ENCODE peak calls at places on chromosomes 12 and 14, in four cellular contexts. Y is HTR-8/SVneo, W is DND-41, C is ACHN. R is an unnamed sample.

GRCh38 chr14:30143617-30144016 is 216.0 kb upstream of the PRKD1 start:
- DNase-seq in Y (no peak), W (no peak), C (no peak), R (peak; percentile 6)

GRCh38 chr14:50725761-50726160 is 57.7 kb upstream of the SAV1 start:
- DNase-seq in Y (no peak), W (no peak), C (no peak), R (no peak)

GRCh38 chr12:77947326-77947725 is 116.6 kb downstream of the NAV3 start:
- DNase-seq in Y (peak; percentile 14), W (no peak), C (peak; percentile 66), R (no peak)

GRCh38 chr12:121036810-121037326 is 2.2 kb downstream of the OASL start:
- DNase-seq in Y (peak; percentile 61), W (no peak), C (peak; percentile 81), R (no peak)

GRCh38 chr12:68400231-68400829 is 68.2 kb upstream of the MDM1 start:
- DNase-seq in Y (no peak), W (no peak), C (no peak), R (no peak)

GRCh38 chr12:27523642-27524488 is at the start of gene PPFIBP1:
- DNase-seq in Y (peak; percentile 100), W (peak; percentile 99), C (peak; percentile 100), R (peak; percentile 95)

GRCh38 chr12:67430708-67431335 is 161.7 kb downstream of the CAND1 start:
- DNase-seq in Y (no peak), W (no peak), C (no peak), R (no peak)

GRCh38 chr12:46629331-46630229 is 196.2 kb downstream of the SLC38A4 start:
- DNase-seq in Y (no peak), W (no peak), C (no peak), R (no peak)

GRCh38 chr12:110590059-110590458 is 6.9 kb upstream of the PPTC7 start:
- DNase-seq in Y (no peak), W (no peak), C (no peak), R (no peak)

GRCh38 chr12:50763637-50764115 is at the start of gene ATF1:
- DNase-seq in Y (peak; percentile 93), W (peak; percentile 95), C (peak; percentile 96), R (peak; percentile 78)

GRCh38 chr12:6078378-6079083 is 45.9 kb downstream of the VWF start:
- DNase-seq in Y (peak; percentile 61), W (no peak), C (no peak), R (peak; percentile 57)

GRCh38 chr12:56332512-56333196 is 1.1 kb downstream of the PAN2 start:
- DNase-seq in Y (no peak), W (no peak), C (no peak), R (no peak)

GRCh38 chr12:18428416-18428815 is 167.1 kb downstream of the PIK3C2G start:
- DNase-seq in Y (peak; percentile 0), W (no peak), C (peak; percentile 78), R (no peak)

GRCh38 chr12:85874064-85874463 is at the start of gene NTS:
- DNase-seq in Y (no peak), W (no peak), C (peak; percentile 54), R (no peak)

GRCh38 chr12:66235626-66236281 is 46.7 kb downstream of the IRAK3 start:
- DNase-seq in Y (peak; percentile 49), W (no peak), C (peak; percentile 50), R (no peak)

GRCh38 chr12:11944321-11944720 is 126.4 kb upstream of the BCL2L14 start:
- DNase-seq in Y (no peak), W (no peak), C (no peak), R (peak; percentile 13)